ENCODE peak calls at places on chromosome 20, in six cellular contexts. One of them, this sample, is unnamed. For H3K9me3, H3K4me1 and H3K36me3, the result is how much of the 10 kb centered on the place peaks cover.

GRCh38 chr20:8154636-8155035 is 22.6 kb downstream of the PLCB1 start:
- DNase-seq in heart left ventricle: no peak
- DNase-seq in neuronal stem cell: no peak
- DNase-seq in ovary: no peak
- DNase-seq in IMR-90: no peak
- DNase-seq in PC-3: no peak
- DNase-seq in this sample: no peak

GRCh38 chr20:34705383-34706021 is 1.4 kb downstream of the TP53INP2 start:
- DNase-seq in IMR-90: peak
- DNase-seq in neuronal stem cell: no peak
- DNase-seq in heart left ventricle: no peak
- DNase-seq in PC-3: peak
- DNase-seq in ovary: peak
- DNase-seq in this sample: no peak

GRCh38 chr20:60467078-60467477 is 508.9 kb downstream of the CDH26 start:
- DNase-seq in PC-3: no peak
- DNase-seq in neuronal stem cell: no peak
- DNase-seq in IMR-90: no peak
- DNase-seq in heart left ventricle: no peak
- DNase-seq in ovary: no peak
- DNase-seq in this sample: no peak

GRCh38 chr20:19943021-19943659 is 74.0 kb upstream of the NAA20 start:
- DNase-seq in PC-3: no peak
- DNase-seq in neuronal stem cell: no peak
- DNase-seq in IMR-90: no peak
- DNase-seq in heart left ventricle: no peak
- DNase-seq in ovary: no peak
- DNase-seq in this sample: no peak

GRCh38 chr20:62054451-62054953 is 11.2 kb downstream of the TAF4 start:
- DNase-seq in IMR-90: no peak
- DNase-seq in ovary: peak
- DNase-seq in heart left ventricle: no peak
- DNase-seq in neuronal stem cell: no peak
- DNase-seq in PC-3: no peak
- DNase-seq in this sample: no peak

GRCh38 chr20:61271273-61272221 is 19.5 kb downstream of the CDH4 start:
- DNase-seq in PC-3: no peak
- DNase-seq in neuronal stem cell: no peak
- DNase-seq in heart left ventricle: no peak
- DNase-seq in IMR-90: no peak
- DNase-seq in ovary: no peak
- DNase-seq in this sample: no peak

GRCh38 chr20:17530716-17531536 is at the start of gene BFSP1:
- DNase-seq in neuronal stem cell: peak
- DNase-seq in IMR-90: peak
- DNase-seq in PC-3: peak
- DNase-seq in ovary: peak
- DNase-seq in heart left ventricle: peak
- DNase-seq in this sample: peak

GRCh38 chr20:53597085-53597482 is 3.4 kb upstream of the ZNF217 start:
- DNase-seq in PC-3: peak
- DNase-seq in neuronal stem cell: no peak
- DNase-seq in heart left ventricle: no peak
- DNase-seq in IMR-90: no peak
- DNase-seq in ovary: no peak
- DNase-seq in this sample: no peak

GRCh38 chr20:26209171-26209941 is 512.7 kb upstream of the ZNF337 start:
- DNase-seq in IMR-90: peak
- DNase-seq in heart left ventricle: peak
- DNase-seq in ovary: no peak
- DNase-seq in neuronal stem cell: peak
- DNase-seq in PC-3: no peak
- DNase-seq in this sample: no peak

GRCh38 chr20:35329435-35330139 is 37.4 kb upstream of the FAM83C start:
- DNase-seq in heart left ventricle: no peak
- DNase-seq in PC-3: peak
- DNase-seq in neuronal stem cell: peak
- DNase-seq in IMR-90: peak
- DNase-seq in ovary: no peak
- DNase-seq in this sample: no peak

GRCh38 chr20:49171928-49172327 is 16.2 kb downstream of the STAU1 start:
- DNase-seq in neuronal stem cell: no peak
- DNase-seq in IMR-90: no peak
- DNase-seq in PC-3: no peak
- DNase-seq in ovary: no peak
- DNase-seq in heart left ventricle: no peak
- DNase-seq in this sample: no peak

GRCh38 chr20:4513720-4514119 is 208.0 kb upstream of the PRND start:
- DNase-seq in PC-3: peak
- DNase-seq in heart left ventricle: no peak
- DNase-seq in IMR-90: peak
- DNase-seq in neuronal stem cell: no peak
- DNase-seq in ovary: no peak
- DNase-seq in this sample: no peak

GRCh38 chr20:20562507-20562906 is 149.9 kb downstream of the RALGAPA2 start:
- DNase-seq in ovary: no peak
- DNase-seq in heart left ventricle: no peak
- DNase-seq in PC-3: no peak
- DNase-seq in IMR-90: no peak
- DNase-seq in neuronal stem cell: no peak
- DNase-seq in this sample: no peak

GRCh38 chr20:41367393-41367695 is 726 bp upstream of the EMILIN3 start:
- DNase-seq in IMR-90: no peak
- DNase-seq in ovary: no peak
- DNase-seq in PC-3: no peak
- DNase-seq in heart left ventricle: no peak
- DNase-seq in neuronal stem cell: no peak
- DNase-seq in this sample: no peak

GRCh38 chr20:59992531-59992930 is 34.3 kb downstream of the CDH26 start:
- DNase-seq in PC-3: peak
- DNase-seq in heart left ventricle: no peak
- DNase-seq in neuronal stem cell: no peak
- DNase-seq in ovary: no peak
- DNase-seq in IMR-90: peak
- DNase-seq in this sample: no peak

GRCh38 chr20:14785065-14785743 is 447.8 kb upstream of the FLRT3 start:
- DNase-seq in neuronal stem cell: no peak
- DNase-seq in ovary: no peak
- DNase-seq in PC-3: no peak
- DNase-seq in heart left ventricle: no peak
- DNase-seq in IMR-90: no peak
- DNase-seq in this sample: no peak

GRCh38 chr20:9903048-9903651 is 64.3 kb upstream of the PAK5 start:
- DNase-seq in neuronal stem cell: peak
- DNase-seq in PC-3: peak
- DNase-seq in ovary: no peak
- DNase-seq in IMR-90: no peak
- DNase-seq in heart left ventricle: no peak
- DNase-seq in this sample: no peak

GRCh38 chr20:10671850-10672578 is 1.8 kb downstream of the JAG1 start:
- DNase-seq in heart left ventricle: peak
- DNase-seq in PC-3: peak
- DNase-seq in IMR-90: peak
- DNase-seq in neuronal stem cell: no peak
- DNase-seq in ovary: peak
- DNase-seq in this sample: peak

GRCh38 chr20:53154540-53154939 is 182.4 kb downstream of the TSHZ2 start:
- DNase-seq in PC-3: no peak
- DNase-seq in heart left ventricle: no peak
- DNase-seq in ovary: no peak
- DNase-seq in neuronal stem cell: no peak
- DNase-seq in IMR-90: no peak
- DNase-seq in this sample: no peak

GRCh38 chr20:38117635-38118034 is 47.4 kb downstream of the TGM2 start:
- DNase-seq in PC-3: peak
- DNase-seq in IMR-90: peak
- DNase-seq in ovary: no peak
- DNase-seq in heart left ventricle: no peak
- DNase-seq in neuronal stem cell: no peak
- DNase-seq in this sample: no peak

GRCh38 chr20:18835850-18836249 is 22.3 kb downstream of the SCP2D1 start:
- DNase-seq in heart left ventricle: no peak
- DNase-seq in ovary: no peak
- DNase-seq in neuronal stem cell: no peak
- DNase-seq in IMR-90: no peak
- DNase-seq in PC-3: no peak
- DNase-seq in this sample: no peak

GRCh38 chr20:58109126-58109880 is 119.2 kb downstream of the ANKRD60 start:
- DNase-seq in IMR-90: peak
- DNase-seq in ovary: no peak
- DNase-seq in heart left ventricle: no peak
- DNase-seq in neuronal stem cell: no peak
- DNase-seq in PC-3: peak
- DNase-seq in this sample: no peak

GRCh38 chr20:61803416-61803902 is 262.2 kb downstream of the TAF4 start:
- DNase-seq in IMR-90: no peak
- DNase-seq in ovary: no peak
- DNase-seq in heart left ventricle: no peak
- DNase-seq in PC-3: no peak
- DNase-seq in neuronal stem cell: no peak
- DNase-seq in this sample: no peak

GRCh38 chr20:36607586-36608387 is 2.2 kb downstream of the RAB5IF start:
- DNase-seq in ovary: no peak
- DNase-seq in heart left ventricle: no peak
- DNase-seq in PC-3: peak
- DNase-seq in IMR-90: no peak
- DNase-seq in neuronal stem cell: no peak
- DNase-seq in this sample: no peak

GRCh38 chr20:23118144-23118543 is 32.0 kb upstream of the CD93 start:
- DNase-seq in PC-3: no peak
- DNase-seq in heart left ventricle: no peak
- DNase-seq in IMR-90: no peak
- DNase-seq in ovary: no peak
- DNase-seq in neuronal stem cell: no peak
- DNase-seq in this sample: no peak

GRCh38 chr20:57610261-57610952 is 9.8 kb downstream of the ZBP1 start:
- DNase-seq in PC-3: no peak
- DNase-seq in ovary: no peak
- DNase-seq in neuronal stem cell: no peak
- DNase-seq in heart left ventricle: no peak
- DNase-seq in IMR-90: no peak
- DNase-seq in this sample: no peak

GRCh38 chr20:58993332-58994248 is 12.5 kb downstream of the NELFCD start:
- DNase-seq in heart left ventricle: no peak
- DNase-seq in PC-3: peak
- DNase-seq in IMR-90: no peak
- DNase-seq in ovary: no peak
- DNase-seq in neuronal stem cell: no peak
- DNase-seq in this sample: no peak

GRCh38 chr20:11995750-11996567 is 78.3 kb downstream of the BTBD3 start:
- DNase-seq in heart left ventricle: no peak
- DNase-seq in IMR-90: peak
- DNase-seq in ovary: no peak
- DNase-seq in PC-3: no peak
- DNase-seq in neuronal stem cell: no peak
- DNase-seq in this sample: no peak

GRCh38 chr20:59010995-59011873 is 4.2 kb upstream of the CTSZ start:
- DNase-seq in neuronal stem cell: no peak
- DNase-seq in ovary: no peak
- DNase-seq in heart left ventricle: no peak
- DNase-seq in IMR-90: peak
- DNase-seq in PC-3: peak
- DNase-seq in this sample: peak

GRCh38 chr20:10667077-10667401 is 6.8 kb downstream of the JAG1 start:
- DNase-seq in heart left ventricle: peak
- DNase-seq in IMR-90: no peak
- DNase-seq in neuronal stem cell: no peak
- DNase-seq in ovary: no peak
- DNase-seq in PC-3: no peak
- DNase-seq in this sample: peak

GRCh38 chr20:58545565-58546195 is 30.5 kb upstream of the APCDD1L start:
- DNase-seq in neuronal stem cell: no peak
- DNase-seq in IMR-90: no peak
- DNase-seq in PC-3: no peak
- DNase-seq in heart left ventricle: no peak
- DNase-seq in ovary: no peak
- DNase-seq in this sample: no peak

GRCh38 chr20:38256966-38257365 is 3.6 kb downstream of the KIAA1755 start:
- DNase-seq in heart left ventricle: no peak
- DNase-seq in ovary: no peak
- DNase-seq in IMR-90: no peak
- DNase-seq in neuronal stem cell: no peak
- DNase-seq in PC-3: no peak
- DNase-seq in this sample: no peak

GRCh38 chr20:58268936-58269619 is 40.4 kb upstream of the RAB22A start:
- DNase-seq in IMR-90: peak
- DNase-seq in neuronal stem cell: no peak
- DNase-seq in heart left ventricle: no peak
- DNase-seq in ovary: no peak
- DNase-seq in PC-3: peak
- DNase-seq in this sample: no peak

DNA sequence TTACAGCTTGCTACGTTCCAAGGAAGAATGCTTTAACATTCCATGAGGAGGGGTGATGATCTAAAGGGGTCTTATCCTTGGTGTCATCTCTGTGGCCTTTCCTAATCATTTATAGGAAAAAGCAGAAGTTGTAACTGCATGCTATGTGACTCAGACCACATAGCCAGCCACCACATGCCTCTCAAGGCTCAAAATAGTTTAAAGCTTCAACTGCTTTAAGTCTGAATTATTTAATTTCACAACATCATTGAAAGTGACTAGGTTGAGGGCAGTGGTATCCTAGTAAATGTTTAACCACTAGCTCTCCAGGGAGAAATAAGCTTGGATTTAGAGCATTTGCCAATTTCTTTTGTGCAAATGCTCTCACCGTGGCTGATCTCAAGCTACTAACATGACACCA is 29.7 kb downstream of the MC3R start:
- DNase-seq in ovary: no peak
- DNase-seq in IMR-90: no peak
- DNase-seq in neuronal stem cell: no peak
- DNase-seq in PC-3: no peak
- DNase-seq in heart left ventricle: no peak
- DNase-seq in this sample: no peak
- H3K9me3 ChIP-seq in ovary: under half
- H3K9me3 ChIP-seq in IMR-90: under half
- H3K9me3 ChIP-seq in neuronal stem cell: under half
- H3K9me3 ChIP-seq in PC-3: under half
- H3K9me3 ChIP-seq in heart left ventricle: under half
- H3K9me3 ChIP-seq in this sample: under half

GRCh38 chr20:51393566-51393965 is 149.0 kb downstream of the NFATC2 start:
- DNase-seq in PC-3: no peak
- DNase-seq in heart left ventricle: no peak
- DNase-seq in IMR-90: no peak
- DNase-seq in neuronal stem cell: no peak
- DNase-seq in ovary: no peak
- DNase-seq in this sample: no peak
- H3K4me1 ChIP-seq in PC-3: under half
- H3K4me1 ChIP-seq in heart left ventricle: half or more
- H3K4me1 ChIP-seq in IMR-90: under half
- H3K4me1 ChIP-seq in neuronal stem cell: under half
- H3K4me1 ChIP-seq in ovary: under half
- H3K4me1 ChIP-seq in this sample: under half

GRCh38 chr20:63661108-63661507 is 3.0 kb downstream of the RTEL1 start:
- DNase-seq in ovary: no peak
- DNase-seq in IMR-90: no peak
- DNase-seq in heart left ventricle: no peak
- DNase-seq in PC-3: no peak
- DNase-seq in neuronal stem cell: no peak
- DNase-seq in this sample: no peak
- H3K36me3 ChIP-seq in ovary: under half
- H3K36me3 ChIP-seq in IMR-90: under half
- H3K36me3 ChIP-seq in heart left ventricle: under half
- H3K36me3 ChIP-seq in PC-3: under half
- H3K36me3 ChIP-seq in neuronal stem cell: half or more
- H3K36me3 ChIP-seq in this sample: under half

GRCh38 chr20:46455729-46456128 is 49.3 kb upstream of the ELMO2 start:
- DNase-seq in ovary: no peak
- DNase-seq in neuronal stem cell: no peak
- DNase-seq in PC-3: no peak
- DNase-seq in IMR-90: no peak
- DNase-seq in heart left ventricle: no peak
- DNase-seq in this sample: no peak
- H3K9me3 ChIP-seq in ovary: under half
- H3K9me3 ChIP-seq in neuronal stem cell: under half
- H3K9me3 ChIP-seq in PC-3: under half
- H3K9me3 ChIP-seq in IMR-90: under half
- H3K9me3 ChIP-seq in heart left ventricle: under half
- H3K9me3 ChIP-seq in this sample: under half

This sample was measured in pancreas.